ENCODE peak calls at places on chromosomes 13 and 19, in five cellular contexts. Y is A549, S is GM23338, L is HepG2, K is K562. O is an unnamed sample.

GRCh38 chr19:3365093-3365446 is 1.3 kb upstream of the NFIC start:
- DNase-seq in K (no peak), L (no peak), S (no peak), Y (no peak), O (no peak)

GRCh38 chr19:48737360-48737998 is 2.9 kb downstream of the RASIP1 start:
- DNase-seq in S (peak), Y (peak), K (peak), L (no peak), O (no peak)

GRCh38 chr19:49149652-49150105 is 5.5 kb downstream of the HRC start:
- DNase-seq in L (peak), K (peak), S (peak), Y (peak), O (no peak)

GRCh38 chr13:47801555-47801954 is 199.5 kb downstream of the SUCLA2 start:
- DNase-seq in S (no peak), L (no peak), Y (no peak), K (no peak), O (no peak)

GRCh38 chr19:4571305-4571917 is 11.9 kb upstream of the SEMA6B start:
- DNase-seq in Y (no peak), L (no peak), K (no peak), S (no peak), O (no peak)

GRCh38 chr19:3284759-3285646 is 60.5 kb downstream of the CELF5 start:
- DNase-seq in S (peak), Y (peak), L (peak), K (peak), O (no peak)

GRCh38 chr19:36417752-36418286 is 625 bp downstream of the ZFP82 start:
- DNase-seq in S (peak), Y (no peak), K (peak), L (no peak), O (no peak)

GRCh38 chr19:44748426-44749254 is at the start of gene BCL3:
- DNase-seq in K (peak), S (peak), Y (peak), L (no peak), O (no peak)

GRCh38 chr19:54287456-54287855 is 6.5 kb upstream of the LILRB2 start:
- DNase-seq in K (no peak), L (no peak), Y (no peak), S (no peak), O (no peak)

GRCh38 chr13:72145383-72145782 is 278.4 kb upstream of the DACH1 start:
- DNase-seq in Y (no peak), K (no peak), L (no peak), S (no peak), O (no peak)

GRCh38 chr13:72144625-72145024 is 277.6 kb upstream of the DACH1 start:
- DNase-seq in L (no peak), K (no peak), S (no peak), Y (no peak), O (no peak)

GRCh38 chr13:72137782-72138181 is 270.8 kb upstream of the DACH1 start:
- DNase-seq in K (no peak), Y (no peak), S (no peak), L (no peak), O (no peak)

GRCh38 chr13:72139192-72139591 is 272.2 kb upstream of the DACH1 start:
- DNase-seq in Y (no peak), K (no peak), S (no peak), L (no peak), O (no peak)

GRCh38 chr13:72141845-72142470 is 275.0 kb upstream of the DACH1 start:
- DNase-seq in L (no peak), Y (no peak), S (no peak), K (no peak), O (no peak)
- TF ChIP-seq JUNB in L (no peak), Y (no peak), S (no peak), K (no peak), O (no peak)

DNA sequence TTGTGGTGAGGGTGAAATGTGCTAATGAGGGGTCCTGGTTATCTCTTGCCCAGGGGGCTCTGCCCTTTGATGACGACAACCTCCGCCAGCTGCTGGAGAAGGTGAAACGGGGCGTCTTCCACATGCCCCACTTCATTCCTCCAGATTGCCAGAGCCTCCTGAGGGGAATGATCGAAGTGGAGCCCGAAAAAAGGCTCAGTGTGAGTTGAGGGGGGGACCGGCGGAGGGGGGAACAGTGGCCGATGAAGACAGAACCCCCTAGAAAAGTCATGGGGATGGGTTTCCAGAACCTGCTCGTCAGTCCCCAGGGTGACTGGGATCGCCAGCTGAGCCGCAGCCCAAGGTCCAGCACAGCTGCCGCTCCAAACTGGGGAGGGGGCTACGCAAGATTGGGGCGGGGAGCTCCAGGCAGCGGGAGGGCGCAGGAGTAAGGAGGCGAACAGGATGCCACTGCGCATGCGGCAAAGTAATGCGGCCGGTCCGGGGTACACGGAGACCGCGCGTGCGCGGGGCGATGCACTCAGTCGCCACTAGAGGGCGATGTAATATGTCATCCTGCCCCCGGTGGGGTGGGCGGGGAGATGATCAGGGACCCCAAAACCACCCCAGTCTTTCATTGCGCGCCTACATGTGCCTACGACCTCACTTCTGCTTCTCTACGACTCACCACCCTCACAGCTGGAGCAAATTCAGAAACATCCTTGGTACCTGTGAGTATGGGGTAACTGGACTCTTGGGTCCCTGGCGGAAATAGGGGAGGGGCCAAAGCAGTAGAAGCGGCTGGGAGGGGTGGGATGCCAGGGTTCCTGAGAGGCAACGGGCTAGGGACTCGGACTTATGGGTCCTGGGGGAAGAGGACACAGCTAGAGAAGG is 17.9 kb downstream of the BRSK1 start:
- DNase-seq in S (peak), Y (peak), L (peak), K (peak), O (peak)
- TF ChIP-seq JUNB in S (no peak), Y (no peak), L (no peak), K (no peak), O (no peak)

GRCh38 chr19:17061691-17062090 is 13.6 kb downstream of the HAUS8 start:
- DNase-seq in K (no peak), L (no peak), Y (no peak), S (no peak), O (no peak)
- TF ChIP-seq JUNB in K (no peak), L (no peak), Y (no peak), S (no peak), O (no peak)

GRCh38 chr19:30428856-30429255 is 56.7 kb downstream of the ZNF536 start:
- DNase-seq in Y (no peak), K (no peak), L (no peak), S (no peak), O (no peak)

GRCh38 chr19:30428281-30428680 is 56.1 kb downstream of the ZNF536 start:
- DNase-seq in Y (no peak), S (no peak), L (no peak), K (no peak), O (no peak)

GRCh38 chr19:30434797-30435594 is 62.8 kb downstream of the ZNF536 start:
- DNase-seq in L (no peak), Y (no peak), S (no peak), K (no peak), O (no peak)

GRCh38 chr19:30430206-30430734 is 58.1 kb downstream of the ZNF536 start:
- DNase-seq in L (no peak), Y (no peak), K (no peak), S (no peak), O (no peak)

GRCh38 chr19:30431591-30431990 is 59.4 kb downstream of the ZNF536 start:
- DNase-seq in K (no peak), S (no peak), L (no peak), Y (no peak), O (no peak)
- TF ChIP-seq JUNB in K (no peak), S (no peak), L (no peak), Y (no peak), O (no peak)

DNA sequence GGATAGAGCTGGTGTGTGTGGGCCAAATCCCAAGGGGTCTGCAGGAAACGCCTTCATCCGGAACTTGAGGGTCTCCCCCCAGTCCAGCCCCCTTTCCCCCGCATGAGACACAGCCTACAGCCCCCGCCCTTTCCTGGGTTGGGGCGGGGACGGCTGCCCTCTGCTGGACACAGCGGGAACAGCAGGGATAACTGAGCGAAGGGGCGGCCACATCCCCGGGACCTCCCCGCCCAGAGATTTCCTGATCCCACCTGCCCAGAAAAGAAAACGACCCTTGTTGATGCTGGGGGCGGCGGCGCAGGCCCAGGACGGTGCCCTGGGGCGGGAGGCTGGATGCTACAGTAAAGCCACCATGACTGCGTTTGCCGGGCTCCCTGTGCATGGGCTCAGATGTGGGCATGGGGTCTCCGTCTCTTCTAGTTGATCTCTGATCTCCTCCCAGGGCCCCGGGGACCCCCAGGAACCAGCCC is 14.2 kb downstream of the ONECUT3 start:
- DNase-seq in S (no peak), K (peak), L (no peak), Y (no peak), O (no peak)
- TF ChIP-seq JUNB in S (no peak), K (no peak), L (no peak), Y (no peak), O (no peak)

DNA sequence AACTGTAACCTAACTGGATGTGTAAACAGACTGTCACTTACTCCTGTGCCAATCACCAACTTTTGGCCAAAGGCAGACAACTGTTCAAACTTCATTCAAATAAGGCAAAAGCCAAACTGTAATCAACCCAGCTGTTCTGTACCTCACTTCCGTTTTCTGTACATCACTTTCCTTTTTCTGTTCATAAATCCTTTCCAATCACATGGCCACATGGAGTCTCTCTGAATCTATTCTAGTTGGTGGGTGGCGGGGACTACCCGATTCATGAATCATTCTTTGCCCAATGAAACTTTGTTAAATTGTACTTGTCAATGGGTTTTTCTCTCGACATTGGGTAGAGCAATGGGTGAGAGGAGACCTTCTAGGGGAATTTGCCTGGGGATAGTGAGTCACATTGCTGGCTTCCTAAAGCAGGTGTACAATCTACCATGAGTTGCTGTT is 178.3 kb upstream of the RFC3 start:
- DNase-seq in K (no peak), Y (no peak), L (peak), S (no peak), O (peak)
- TF ChIP-seq JUNB in K (no peak), Y (no peak), L (no peak), S (no peak), O (peak)

GRCh38 chr13:73304442-73304841 is 245.6 kb downstream of the KLF5 start:
- DNase-seq in K (no peak), S (no peak), Y (no peak), L (no peak), O (no peak)

GRCh38 chr13:73306688-73307087 is 247.9 kb downstream of the KLF5 start:
- DNase-seq in L (no peak), Y (no peak), K (no peak), S (no peak), O (no peak)

GRCh38 chr13:73307481-73307880 is 248.7 kb downstream of the KLF5 start:
- DNase-seq in K (no peak), Y (no peak), L (no peak), S (no peak), O (no peak)

GRCh38 chr13:73300718-73301425 is 242.1 kb downstream of the KLF5 start:
- DNase-seq in S (no peak), Y (peak), L (no peak), K (no peak), O (no peak)

DNA sequence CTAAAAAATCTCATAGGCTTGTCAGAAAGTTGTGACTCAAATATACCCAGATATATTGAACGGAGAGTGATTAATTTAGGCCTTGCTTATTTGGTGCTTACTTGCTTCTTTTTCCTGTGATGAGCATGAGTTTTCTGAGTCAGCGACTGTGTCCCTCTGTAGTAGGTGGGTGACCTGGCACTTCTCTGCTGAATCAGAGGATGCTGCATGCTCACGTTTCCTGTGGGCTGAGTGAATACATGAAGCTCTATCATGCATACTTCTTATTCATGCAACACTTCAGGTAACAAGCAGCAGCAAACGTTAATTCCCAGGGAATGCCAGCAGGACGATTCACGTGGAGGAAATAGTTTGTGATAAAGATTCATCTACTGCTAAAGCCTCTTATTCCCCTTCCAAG is 245.1 kb downstream of the KLF5 start:
- DNase-seq in K (no peak), Y (no peak), S (no peak), L (no peak), O (no peak)
- TF ChIP-seq JUNB in K (no peak), Y (no peak), S (no peak), L (no peak), O (no peak)

DNA sequence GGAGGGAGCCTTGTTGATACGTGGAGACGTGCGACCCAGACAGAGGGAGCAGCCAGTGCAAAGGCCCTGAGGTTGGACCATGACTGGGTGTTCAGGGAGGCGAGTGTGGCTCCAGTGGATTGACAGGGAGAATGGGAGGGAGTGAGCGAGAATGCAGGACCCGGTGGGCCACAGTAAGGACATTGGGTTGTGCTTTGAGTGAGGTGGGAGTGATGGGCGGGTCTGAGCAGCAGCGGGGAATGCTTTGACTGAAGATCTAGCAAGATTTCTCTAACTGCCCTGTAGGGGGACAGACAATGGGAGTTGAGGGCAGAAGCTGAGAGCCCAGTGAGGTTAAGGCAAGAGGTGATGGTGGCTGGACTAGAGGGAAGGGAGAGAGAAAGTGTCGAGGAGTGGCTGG is 7.7 kb upstream of the NANOS2 start:
- DNase-seq in S (peak), Y (peak), L (peak), K (peak), O (no peak)
- TF ChIP-seq JUNB in S (no peak), Y (no peak), L (no peak), K (no peak), O (no peak)

DNA sequence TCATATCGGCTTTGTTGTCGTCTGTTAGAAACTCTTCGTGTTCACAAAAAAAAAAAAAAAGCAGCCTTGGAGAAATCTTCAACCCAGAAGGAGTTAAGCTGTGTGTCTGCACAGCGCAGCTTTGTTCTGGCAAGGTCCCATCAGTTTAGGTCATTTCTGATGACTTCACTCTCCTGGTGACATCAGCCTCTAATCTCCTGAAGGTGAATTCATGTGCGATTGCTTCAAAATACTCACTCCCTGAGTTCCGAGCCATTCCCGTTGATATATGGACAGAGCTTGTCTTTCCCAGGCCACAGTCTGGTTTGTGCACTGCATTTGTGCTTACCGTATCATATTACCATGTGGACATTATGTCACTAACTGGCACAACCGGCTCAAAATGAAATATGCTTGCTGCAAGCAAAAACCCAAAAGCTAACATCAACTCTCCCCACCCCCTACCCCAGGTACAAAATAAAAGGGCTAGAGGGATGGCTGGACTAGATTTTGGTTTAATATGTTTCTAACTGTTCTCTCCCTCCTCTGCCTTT is 342.4 kb downstream of the KCNRG start:
- DNase-seq in K (peak), Y (no peak), L (no peak), S (no peak), O (no peak)
- TF ChIP-seq JUNB in K (no peak), Y (no peak), L (no peak), S (no peak), O (no peak)

GRCh38 chr13:30963794-30964193 is 31.3 kb downstream of the TEX26 start:
- DNase-seq in S (no peak), K (no peak), L (no peak), Y (no peak), O (no peak)
- TF ChIP-seq JUNB in S (no peak), K (no peak), L (no peak), Y (no peak), O (no peak)

O was measured in GM12878.